ENCODE peak calls at places on chromosomes 4 and X, in four cellular contexts. J is A549, W is WTC11, Q is K562. E is an unnamed sample.

GRCh38 chr4:158155656-158156356 is 17.0 kb downstream of the GASK1B start:
- DNase-seq in W (no peak), J (no peak), Q (no peak), E (no peak)

GRCh38 chr4:41747230-41748055 is 1.1 kb downstream of the PHOX2B start:
- DNase-seq in Q (no peak), J (no peak), W (peak), E (no peak)

GRCh38 chr4:140556372-140557085 is 12.2 kb downstream of the UCP1 start:
- DNase-seq in Q (no peak), J (no peak), W (no peak), E (no peak)

GRCh38 chr4:106522839-106523238 is 154.3 kb upstream of the GIMD1 start:
- DNase-seq in J (no peak), Q (no peak), W (no peak), E (peak)

GRCh38 chr4:145731026-145731425 is 51.1 kb downstream of the C4orf51 start:
- DNase-seq in Q (no peak), J (peak), W (no peak), E (peak)

GRCh38 chr4:131584587-131584986 is 1564.5 kb upstream of the PCDH10 start:
- DNase-seq in J (no peak), Q (no peak), W (no peak), E (no peak)

GRCh38 chr4:136680761-136681160 is 851.5 kb downstream of the PCDH18 start:
- DNase-seq in Q (no peak), W (no peak), J (no peak), E (no peak)

GRCh38 chrX:121000589-121000988 is 15.0 kb upstream of the CT47A1 start:
- DNase-seq in J (no peak), W (no peak), Q (peak), E (peak)

GRCh38 chr4:8344387-8344786 is 74.8 kb downstream of the HTRA3 start:
- DNase-seq in W (no peak), J (no peak), Q (no peak), E (no peak)

GRCh38 chrX:123818243-123818642 is 41.6 kb upstream of the XIAP start:
- DNase-seq in Q (no peak), J (peak), W (no peak), E (peak)

GRCh38 chr4:147547314-147548056 is 66.6 kb downstream of the EDNRA start:
- DNase-seq in J (no peak), W (no peak), Q (no peak), E (peak)

GRCh38 chr4:181685461-181685860 is 557.7 kb upstream of the TENM3 start:
- DNase-seq in J (no peak), Q (no peak), W (no peak), E (no peak)

GRCh38 chrX:71533850-71534515 is 1.1 kb downstream of the OGT start:
- DNase-seq in J (peak), W (peak), Q (peak), E (peak)

GRCh38 chr4:155119006-155119405 is 89.4 kb upstream of the NPY2R start:
- DNase-seq in Q (no peak), J (no peak), W (no peak), E (no peak)

GRCh38 chr4:75490155-75490554 is 24.0 kb downstream of the RCHY1 start:
- DNase-seq in W (no peak), Q (no peak), J (no peak), E (no peak)

GRCh38 chr4:83629945-83630684 is 94.2 kb downstream of the GPAT3 start:
- DNase-seq in J (no peak), Q (peak), W (no peak), E (no peak)

GRCh38 chr4:127965803-127966175 is 583 bp downstream of the ABHD18 start:
- DNase-seq in W (peak), J (peak), Q (peak), E (peak)

GRCh38 chr4:185296665-185297460 is 87.5 kb downstream of the SNX25 start:
- DNase-seq in Q (peak), W (no peak), J (no peak), E (no peak)

DNA sequence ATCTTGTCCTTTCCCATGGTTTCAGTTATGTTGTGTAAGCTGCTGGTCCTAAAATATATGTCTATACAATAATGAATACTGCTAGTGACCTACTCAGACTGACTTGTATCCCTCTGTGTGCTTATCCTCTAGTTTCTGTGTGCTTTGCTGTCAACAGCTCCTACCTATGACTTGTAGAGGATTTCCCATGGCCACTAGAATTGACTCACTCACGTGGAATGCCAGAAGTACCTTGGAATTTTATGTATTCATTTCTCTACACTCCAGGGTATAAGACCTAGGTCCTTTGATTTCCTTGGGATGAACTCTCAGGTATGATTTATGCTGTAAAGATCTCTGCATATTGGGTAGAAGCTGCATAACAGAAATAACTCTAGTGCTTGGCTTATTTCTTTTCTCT is 279.9 kb upstream of the SLIT2 start:
- DNase-seq in W (no peak), J (no peak), Q (no peak), E (no peak)
- TF ChIP-seq HMGXB4 in W (no peak), J (no peak), Q (no peak), E (no peak)

GRCh38 chrX:2425281-2426071 is 75.3 kb downstream of the DHRSX start:
- DNase-seq in Q (no peak), W (peak), J (no peak), E (peak)
- TF ChIP-seq MAX in Q (no peak), W (no peak), J (no peak), E (no peak)

DNA sequence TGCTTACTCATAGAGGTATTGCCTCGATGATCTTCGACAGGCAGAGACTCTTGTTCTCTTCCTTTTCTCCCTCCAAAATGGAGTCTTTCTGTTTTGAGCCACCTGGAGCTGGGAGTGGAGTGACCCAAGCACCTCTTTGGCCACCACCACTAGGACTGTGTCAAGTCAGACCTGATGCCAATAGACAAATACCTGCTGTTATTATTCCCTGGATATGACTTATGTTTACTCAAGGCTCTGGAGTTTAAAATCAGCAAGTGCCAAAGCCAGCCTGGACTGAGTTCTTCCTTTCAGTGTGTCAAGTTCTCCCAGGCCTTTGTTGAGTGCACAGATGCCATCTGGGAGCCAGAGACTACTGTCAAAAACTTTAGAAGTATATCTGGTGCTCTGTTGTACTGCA is 130.2 kb upstream of the SLC6A14 start:
- DNase-seq in J (no peak), W (no peak), Q (no peak), E (no peak)
- TF ChIP-seq HMGXB4 in J (no peak), W (no peak), Q (no peak), E (no peak)

DNA sequence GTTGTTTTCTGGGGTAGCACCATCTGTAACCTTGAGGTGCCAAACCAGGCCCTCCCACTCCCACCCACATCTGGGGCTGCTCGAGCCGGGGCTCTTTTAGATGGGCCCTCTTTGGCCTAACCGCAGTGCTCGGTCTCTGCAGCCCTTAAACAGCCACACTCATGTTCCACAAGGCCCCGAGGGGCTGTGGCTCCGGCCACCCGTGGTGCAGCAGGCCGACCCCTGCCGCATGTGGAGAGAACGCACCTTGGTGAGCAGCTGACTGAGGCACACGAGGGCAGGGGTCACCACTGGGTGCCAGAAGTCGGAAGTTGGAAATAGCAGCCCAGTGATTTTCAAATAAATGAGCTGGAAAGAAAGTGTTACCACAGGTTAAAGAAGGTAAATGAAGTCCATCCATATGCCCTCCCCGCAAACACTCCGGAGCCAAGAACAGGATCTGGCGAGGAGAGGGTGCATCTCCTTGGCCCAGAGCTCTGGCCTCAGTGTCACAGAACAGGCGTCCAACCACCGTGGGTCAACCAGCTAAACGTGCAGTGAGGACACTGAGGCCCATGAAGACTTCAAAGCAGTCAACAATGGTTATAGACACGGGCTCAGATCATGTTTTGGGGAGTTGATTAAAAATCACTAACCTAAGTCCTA is 18.2 kb downstream of the NOP14 start:
- DNase-seq in Q (no peak), W (no peak), J (no peak), E (no peak)
- TF ChIP-seq MAX in Q (no peak), W (no peak), J (no peak), E (no peak)

DNA sequence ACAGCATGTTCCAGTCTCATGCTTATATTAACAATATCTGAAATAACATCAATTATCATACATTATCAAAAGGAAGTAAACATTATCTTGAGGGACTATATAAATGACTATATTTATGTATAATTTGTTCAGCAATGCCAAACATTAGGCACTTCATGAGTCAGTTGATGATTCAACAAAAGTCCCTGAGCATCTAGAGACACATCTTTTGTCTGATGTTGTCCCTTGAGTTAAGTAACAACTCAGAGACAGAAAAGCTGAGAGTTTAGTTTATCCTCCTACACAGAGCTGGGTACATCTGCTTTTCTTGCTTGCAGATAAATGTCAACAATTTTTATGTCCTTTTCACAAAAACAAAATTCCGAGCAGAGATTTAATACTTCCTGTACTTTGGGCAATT is 311.1 kb downstream of the INPP4B start:
- DNase-seq in W (no peak), J (peak), Q (no peak), E (no peak)
- TF ChIP-seq HMGXB4 in W (no peak), J (no peak), Q (no peak), E (no peak)

GRCh38 chrX:1205681-1206611 is 6.5 kb downstream of the CRLF2 start:
- DNase-seq in J (peak), Q (peak), W (no peak), E (no peak)
- TF ChIP-seq MAX in J (peak), Q (no peak), W (peak), E (no peak)